ENCODE peak calls at places on chromosome 20, in eight cellular contexts. J is A549, V is breast epithelium, R is mammary epithelial cell, U is cardiac muscle cell, Q is upper lobe of right lung, M is stomach, G is H9. P is an unnamed sample. For H3K9me3, the result is how much of the 10 kb centered on the place peaks cover.

GRCh38 chr20:19397676-19398075 is 185.2 kb downstream of the SLC24A3 start:
- DNase-seq in J (no peak), V (no peak), R (no peak), U (no peak), Q (no peak), M (no peak), G (no peak), P (no peak)

GRCh38 chr20:58515240-58516212 is at the start of gene APCDD1L:
- DNase-seq in J (no peak), V (no peak), R (peak), U (no peak), Q (no peak), M (no peak), G (peak), P (no peak)

GRCh38 chr20:33731693-33732165 is at the start of gene ZNF341:
- DNase-seq in J (peak), V (peak), R (peak), U (peak), Q (peak), M (peak), G (peak), P (peak)

GRCh38 chr20:51906694-51907093 is 104.4 kb upstream of the SALL4 start:
- DNase-seq in J (no peak), V (no peak), R (no peak), U (no peak), Q (no peak), M (no peak), G (no peak), P (no peak)

GRCh38 chr20:48788486-48789072 is 39.2 kb downstream of the PREX1 start:
- DNase-seq in J (no peak), V (no peak), R (no peak), U (no peak), Q (no peak), M (no peak), G (no peak), P (no peak)

GRCh38 chr20:44187763-44188709 is 1.0 kb upstream of the JPH2 start:
- DNase-seq in J (no peak), V (no peak), R (peak), U (peak), Q (no peak), M (no peak), G (no peak), P (no peak)

GRCh38 chr20:59672576-59672975 is 68.2 kb downstream of the PHACTR3 start:
- DNase-seq in J (no peak), V (no peak), R (no peak), U (no peak), Q (no peak), M (no peak), G (no peak), P (no peak)

GRCh38 chr20:1979116-1979778 is 14.6 kb downstream of the PDYN start:
- DNase-seq in J (no peak), V (no peak), R (no peak), U (peak), Q (no peak), M (no peak), G (no peak), P (no peak)

GRCh38 chr20:58682656-58683055 is 9.9 kb upstream of the NPEPL1 start:
- DNase-seq in J (no peak), V (no peak), R (peak), U (no peak), Q (no peak), M (no peak), G (no peak), P (no peak)

GRCh38 chr20:50207026-50207425 is 16.4 kb downstream of the CEBPB start:
- DNase-seq in J (no peak), V (no peak), R (no peak), U (no peak), Q (no peak), M (no peak), G (no peak), P (no peak)

GRCh38 chr20:46264391-46265266 is 43.7 kb downstream of the CDH22 start:
- DNase-seq in J (no peak), V (no peak), R (no peak), U (no peak), Q (no peak), M (no peak), G (no peak), P (no peak)

GRCh38 chr20:56181593-56181992 is 66.9 kb upstream of the MC3R start:
- DNase-seq in J (no peak), V (no peak), R (no peak), U (no peak), Q (no peak), M (no peak), G (no peak), P (no peak)

GRCh38 chr20:19901226-19901625 is 115.9 kb upstream of the NAA20 start:
- DNase-seq in J (no peak), V (no peak), R (peak), U (no peak), Q (no peak), M (no peak), G (no peak), P (no peak)

GRCh38 chr20:17345321-17345720 is 118.5 kb downstream of the PCSK2 start:
- DNase-seq in J (no peak), V (no peak), R (no peak), U (no peak), Q (no peak), M (no peak), G (no peak), P (no peak)

GRCh38 chr20:17226410-17227198 is at the start of gene PCSK2:
- DNase-seq in J (peak), V (no peak), R (peak), U (peak), Q (peak), M (peak), G (peak), P (peak)

GRCh38 chr20:59195316-59195993 is 31.8 kb downstream of the ZNF831 start:
- DNase-seq in J (no peak), V (no peak), R (no peak), U (no peak), Q (no peak), M (no peak), G (no peak), P (no peak)

DNA sequence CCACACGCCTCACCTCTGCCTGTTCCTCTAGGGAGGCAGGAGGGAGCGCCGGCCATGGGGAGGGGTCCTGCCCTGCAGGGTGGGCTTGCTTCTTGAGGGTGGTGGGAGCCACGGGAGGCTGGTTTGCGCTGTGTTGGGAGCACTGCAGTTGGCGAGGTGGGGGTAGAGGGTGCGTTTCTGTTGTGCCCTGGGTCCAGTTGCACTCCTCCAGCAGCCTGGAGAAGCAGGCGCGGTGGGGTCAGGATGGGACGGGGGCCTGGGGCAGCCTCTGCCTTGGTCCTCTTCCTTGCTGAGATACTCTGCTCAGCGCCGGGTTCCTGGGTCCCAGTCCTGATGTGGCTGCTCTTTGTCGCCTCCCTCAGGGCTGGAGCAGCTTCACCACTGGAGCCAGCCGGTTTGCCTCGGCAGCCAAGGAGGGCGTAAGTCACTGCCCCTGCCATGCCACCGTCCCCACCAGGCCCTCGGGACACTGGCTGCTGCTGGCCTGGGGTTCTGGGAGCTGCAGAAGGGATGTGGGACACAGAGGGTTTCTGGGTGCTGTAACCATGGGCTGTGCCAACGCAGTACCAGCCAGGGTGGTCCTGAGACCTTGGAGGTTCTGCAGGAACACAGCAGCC is 8.4 kb downstream of the ARFGAP1 start:
- DNase-seq in J (peak), V (no peak), R (no peak), U (no peak), Q (no peak), M (no peak), G (peak), P (peak)
- TF ChIP-seq CTCF in J (peak), V (no peak), R (peak), U (peak), Q (no peak), M (no peak), G (peak), P (no peak)

GRCh38 chr20:10306440-10307358 is 88.1 kb downstream of the SNAP25 start:
- DNase-seq in J (no peak), V (no peak), R (peak), U (no peak), Q (no peak), M (no peak), G (no peak), P (no peak)

GRCh38 chr20:10312111-10312510 is 93.5 kb downstream of the SNAP25 start:
- DNase-seq in J (no peak), V (no peak), R (no peak), U (no peak), Q (no peak), M (no peak), G (no peak), P (no peak)

GRCh38 chr20:10309326-10309725 is 90.7 kb downstream of the SNAP25 start:
- DNase-seq in J (peak), V (no peak), R (peak), U (no peak), Q (no peak), M (no peak), G (no peak), P (no peak)

GRCh38 chr20:10307359-10307735 is 88.7 kb downstream of the SNAP25 start:
- DNase-seq in J (no peak), V (no peak), R (no peak), U (no peak), Q (no peak), M (no peak), G (no peak), P (no peak)

GRCh38 chr20:10308652-10309051 is 90.0 kb downstream of the SNAP25 start:
- DNase-seq in J (no peak), V (no peak), R (no peak), U (no peak), Q (no peak), M (no peak), G (no peak), P (no peak)
- H3K27ac ChIP-seq in J (peak), V (no peak), R (no peak), U (no peak), Q (no peak), M (no peak), G (no peak), P (no peak)

DNA sequence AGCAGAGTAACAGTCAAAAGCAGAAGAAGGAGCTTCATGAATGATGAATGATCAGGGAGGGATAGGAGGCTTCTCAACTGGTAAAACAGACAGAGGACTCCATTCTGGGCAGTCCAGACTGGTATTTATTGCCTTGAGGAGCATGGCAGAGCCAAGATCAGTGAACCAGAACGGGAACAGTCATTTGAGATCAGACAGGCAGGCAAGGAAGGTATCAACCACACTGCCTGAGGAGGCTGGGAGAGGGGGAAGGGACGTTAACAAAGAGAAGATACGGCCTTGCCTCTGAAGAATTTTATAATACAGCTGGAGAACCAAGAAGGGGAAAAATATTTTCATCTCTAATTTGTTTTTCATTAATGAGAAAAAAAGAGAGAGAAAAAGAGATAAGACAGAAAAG is at the start of gene DEFB121:
- DNase-seq in J (no peak), V (no peak), R (no peak), U (no peak), Q (no peak), M (no peak), G (no peak), P (no peak)
- H3K9me3 ChIP-seq in J (under half), V (under half), R (under half), U (under half), Q (under half), M (under half), G (half or more), P (under half)

GRCh38 chr20:38894091-38894847 is 31.9 kb upstream of the FAM83D start:
- DNase-seq in J (peak), V (no peak), R (no peak), U (no peak), Q (no peak), M (no peak), G (no peak), P (no peak)
- TF ChIP-seq CTCF in J (no peak), V (no peak), R (no peak), U (no peak), Q (no peak), M (no peak), G (peak), P (no peak)

GRCh38 chr20:8019998-8020247 is 362 bp upstream of the TMX4 start:
- DNase-seq in J (no peak), V (no peak), R (no peak), U (no peak), Q (no peak), M (no peak), G (no peak), P (no peak)

GRCh38 chr20:8019178-8019997 is at the start of gene TMX4:
- DNase-seq in J (peak), V (peak), R (peak), U (peak), Q (peak), M (peak), G (peak), P (peak)

GRCh38 chr20:8020314-8021079 is 936 bp upstream of the TMX4 start:
- DNase-seq in J (no peak), V (no peak), R (peak), U (no peak), Q (no peak), M (no peak), G (no peak), P (no peak)

GRCh38 chr20:8021541-8022269 is 2.1 kb upstream of the TMX4 start:
- DNase-seq in J (no peak), V (no peak), R (no peak), U (no peak), Q (no peak), M (no peak), G (no peak), P (no peak)

GRCh38 chr20:8018928-8019177 is 708 bp downstream of the TMX4 start:
- DNase-seq in J (peak), V (no peak), R (no peak), U (peak), Q (no peak), M (no peak), G (no peak), P (no peak)
- H3K27ac ChIP-seq in J (peak), V (peak), R (peak), U (peak), Q (peak), M (peak), G (no peak), P (peak)

P was measured in pancreas.